ENCODE peak calls at places on chromosomes 16 and 17, in seven cellular contexts. J is foreskin melanocyte, L is OCI-LY7, I is RPMI7951, X is EL, G is Daoy, U is hippocampal formation. Y is an unnamed sample.

GRCh38 chr16:83356266-83356665 is 451.5 kb upstream of the HSBP1 start:
- DNase-seq in I (peak; percentile 67), G (peak; percentile 51), U (no peak), X (peak; percentile 56), J (peak; percentile 34), L (peak; percentile 72), Y (peak; percentile 61)

GRCh38 chr17:21029032-21029431 is 13.8 kb downstream of the USP22 start:
- DNase-seq in G (peak; percentile 30), J (no peak), U (no peak), X (peak; percentile 63), I (peak; percentile 46), L (no peak), Y (no peak)

GRCh38 chr16:51151435-51151950 is 423 bp upstream of the SALL1 start:
- DNase-seq in U (peak; percentile 87), L (no peak), I (peak; percentile 82), G (peak; percentile 75), X (peak; percentile 74), J (no peak), Y (no peak)

GRCh38 chr16:79707867-79708266 is 107.3 kb upstream of the MAF start:
- DNase-seq in L (no peak), X (peak; percentile 4), G (no peak), U (no peak), I (no peak), J (no peak), Y (no peak)

GRCh38 chr17:58556833-58557250 is 42.4 kb upstream of the MTMR4 start:
- DNase-seq in J (no peak), X (no peak), U (peak; percentile 30), L (peak; percentile 54), I (no peak), G (no peak), Y (peak; percentile 34)

GRCh38 chr17:67853703-67854102 is 28.4 kb downstream of the BPTF start:
- DNase-seq in L (no peak), X (no peak), U (no peak), I (no peak), G (no peak), J (no peak), Y (no peak)

GRCh38 chr17:7782237-7782636 is 51.8 kb upstream of the KDM6B start:
- DNase-seq in J (no peak), U (no peak), I (peak; percentile 25), L (no peak), G (no peak), X (peak; percentile 37), Y (no peak)

GRCh38 chr16:74439685-74440084 is 18.4 kb upstream of the CLEC18B start:
- DNase-seq in I (no peak), X (no peak), G (no peak), J (no peak), L (no peak), U (no peak), Y (no peak)

GRCh38 chr17:44350733-44351226 is 5.7 kb downstream of the GRN start:
- DNase-seq in U (peak; percentile 44), L (peak; percentile 84), X (peak; percentile 59), I (peak; percentile 46), G (peak; percentile 60), J (peak; percentile 37), Y (peak; percentile 85)

GRCh38 chr16:278863-279366 is 1.5 kb upstream of the ARHGDIG start:
- DNase-seq in G (peak; percentile 66), X (peak; percentile 21), I (peak; percentile 25), L (peak; percentile 49), J (no peak), U (no peak), Y (peak; percentile 58)

GRCh38 chr17:57406131-57406980 is 150.0 kb downstream of the MSI2 start:
- DNase-seq in U (peak; percentile 51), L (no peak), I (peak; percentile 57), X (no peak), J (peak; percentile 91), G (peak; percentile 58), Y (no peak)

GRCh38 chr17:1703063-1703462 is 7.1 kb downstream of the TLCD2 start:
- DNase-seq in U (no peak), X (no peak), L (no peak), J (no peak), G (peak; percentile 71), I (peak; percentile 27), Y (no peak)

GRCh38 chr17:78808106-78808635 is 26.1 kb upstream of the CYTH1 start:
- DNase-seq in G (no peak), U (no peak), I (peak; percentile 12), X (peak; percentile 53), J (no peak), L (no peak), Y (no peak)

GRCh38 chr17:62062313-62062712 is 2.8 kb downstream of the MED13 start:
- DNase-seq in G (no peak), X (no peak), J (no peak), I (no peak), L (no peak), U (no peak), Y (no peak)

GRCh38 chr16:83715217-83715920 is 92.4 kb upstream of the HSBP1 start:
- DNase-seq in X (no peak), G (no peak), J (no peak), L (no peak), U (no peak), I (no peak), Y (no peak)

GRCh38 chr17:78585231-78585630 is 8.0 kb upstream of the DNAH17 start:
- DNase-seq in J (no peak), L (no peak), X (no peak), G (no peak), I (no peak), U (no peak), Y (no peak)

GRCh38 chr16:78522327-78522726 is 422.9 kb downstream of the WWOX start:
- DNase-seq in U (no peak), G (no peak), I (no peak), L (no peak), X (no peak), J (no peak), Y (no peak)

GRCh38 chr16:54588026-54588425 is 301.4 kb upstream of the IRX3 start:
- DNase-seq in J (no peak), G (no peak), I (no peak), U (no peak), L (no peak), X (no peak), Y (no peak)

GRCh38 chr16:50263060-50263909 is 3.1 kb upstream of the ADCY7 start:
- DNase-seq in J (no peak), I (no peak), L (no peak), X (no peak), U (no peak), G (no peak), Y (no peak)

GRCh38 chr17:44348234-44348987 is 3.3 kb downstream of the GRN start:
- DNase-seq in J (peak; percentile 37), U (peak; percentile 46), I (peak; percentile 59), G (peak; percentile 61), X (peak; percentile 66), L (peak; percentile 91), Y (peak; percentile 93)

GRCh38 chr17:39104046-39104445 is 47.4 kb downstream of the PLXDC1 start:
- DNase-seq in I (peak; percentile 29), J (no peak), G (no peak), L (no peak), U (no peak), X (peak; percentile 51), Y (no peak)

GRCh38 chr17:47131761-47132160 is 57.3 kb downstream of the CDC27 start:
- DNase-seq in L (no peak), U (no peak), G (no peak), J (no peak), X (no peak), I (no peak), Y (no peak)

GRCh38 chr17:78144146-78144719 is 2.0 kb upstream of the C17orf99 start:
- DNase-seq in U (peak; percentile 58), L (no peak), I (peak; percentile 61), J (no peak), X (peak; percentile 87), G (peak; percentile 80), Y (no peak)

GRCh38 chr16:85712841-85713240 is 24.1 kb upstream of the GINS2 start:
- DNase-seq in L (no peak), G (no peak), I (no peak), X (no peak), U (no peak), J (no peak), Y (no peak)

GRCh38 chr16:54594646-54595381 is 308.2 kb upstream of the IRX3 start:
- DNase-seq in L (no peak), G (no peak), X (no peak), U (no peak), I (no peak), J (no peak), Y (no peak)

GRCh38 chr17:80485846-80486245 is 9.4 kb upstream of the NPTX1 start:
- DNase-seq in L (peak; percentile 100), U (no peak), X (no peak), J (no peak), I (no peak), G (no peak), Y (peak; percentile 98)

GRCh38 chr16:84764970-84765369 is 54.8 kb upstream of the CRISPLD2 start:
- DNase-seq in I (no peak), J (no peak), U (no peak), G (no peak), L (no peak), X (no peak), Y (no peak)

GRCh38 chr16:70646260-70647241 is at the start of gene IL34:
- DNase-seq in J (no peak), U (no peak), G (no peak), X (no peak), L (no peak), I (no peak), Y (no peak)

GRCh38 chr16:17831330-17831729 is 360.6 kb upstream of the XYLT1 start:
- DNase-seq in L (no peak), J (no peak), G (no peak), X (no peak), I (peak; percentile 64), U (no peak), Y (no peak)

GRCh38 chr17:78421534-78422266 is 43.3 kb downstream of the PGS1 start:
- DNase-seq in U (peak; percentile 67), G (peak; percentile 72), X (peak; percentile 68), J (peak; percentile 32), L (peak; percentile 76), I (peak; percentile 59), Y (peak; percentile 76)

GRCh38 chr17:46841561-46842379 is 9.6 kb upstream of the WNT9B start:
- DNase-seq in L (no peak), G (no peak), I (no peak), J (no peak), U (no peak), X (no peak), Y (no peak)

Y was measured in NAMALWA.